ENCODE peak calls at places on chromosome 18, in seven cellular contexts. One of them, this sample, is unnamed.

GRCh38 chr18:23871410-23871809 is 143.1 kb upstream of the TTC39C start:
- DNase-seq in stimulated activated CD4-positive, alpha-beta T cell treated with anti-CD3 and anti-CD28 coated beads, TNF-alpha, amount 100 ng/mL, for 4 hours: no peak
- DNase-seq in stimulated activated CD8-positive, alpha-beta memory T cell treated with anti-CD3 and anti-CD28 coated beads, Interleukin-4, amount 100 ng/mL, for 1 hour: peak; percentile 54
- DNase-seq in EL: no peak
- DNase-seq in iris pigment epithelial cell: no peak
- DNase-seq in activated CD4-positive, alpha-beta T cell treated with anti-CD3 and anti-CD28 coated beads for 36 hours: peak; percentile 63
- DNase-seq in left ventricle myocardium inferior: peak; percentile 29
- DNase-seq in this sample: no peak

GRCh38 chr18:49016648-49017539 is 66.1 kb upstream of the SMAD7 start:
- DNase-seq in iris pigment epithelial cell: peak; percentile 81
- DNase-seq in left ventricle myocardium inferior: no peak
- DNase-seq in stimulated activated CD8-positive, alpha-beta memory T cell treated with anti-CD3 and anti-CD28 coated beads, Interleukin-4, amount 100 ng/mL, for 1 hour: no peak
- DNase-seq in activated CD4-positive, alpha-beta T cell treated with anti-CD3 and anti-CD28 coated beads for 36 hours: no peak
- DNase-seq in EL: peak; percentile 93
- DNase-seq in stimulated activated CD4-positive, alpha-beta T cell treated with anti-CD3 and anti-CD28 coated beads, TNF-alpha, amount 100 ng/mL, for 4 hours: no peak
- DNase-seq in this sample: peak; percentile 70

GRCh38 chr18:32139835-32140283 is 48.2 kb downstream of the RNF138 start:
- DNase-seq in activated CD4-positive, alpha-beta T cell treated with anti-CD3 and anti-CD28 coated beads for 36 hours: no peak
- DNase-seq in stimulated activated CD8-positive, alpha-beta memory T cell treated with anti-CD3 and anti-CD28 coated beads, Interleukin-4, amount 100 ng/mL, for 1 hour: no peak
- DNase-seq in EL: no peak
- DNase-seq in stimulated activated CD4-positive, alpha-beta T cell treated with anti-CD3 and anti-CD28 coated beads, TNF-alpha, amount 100 ng/mL, for 4 hours: no peak
- DNase-seq in iris pigment epithelial cell: no peak
- DNase-seq in left ventricle myocardium inferior: no peak
- DNase-seq in this sample: no peak

GRCh38 chr18:39661856-39662366 is 2096.3 kb upstream of the CELF4 start:
- DNase-seq in EL: no peak
- DNase-seq in stimulated activated CD4-positive, alpha-beta T cell treated with anti-CD3 and anti-CD28 coated beads, TNF-alpha, amount 100 ng/mL, for 4 hours: no peak
- DNase-seq in left ventricle myocardium inferior: no peak
- DNase-seq in iris pigment epithelial cell: no peak
- DNase-seq in stimulated activated CD8-positive, alpha-beta memory T cell treated with anti-CD3 and anti-CD28 coated beads, Interleukin-4, amount 100 ng/mL, for 1 hour: no peak
- DNase-seq in activated CD4-positive, alpha-beta T cell treated with anti-CD3 and anti-CD28 coated beads for 36 hours: no peak
- DNase-seq in this sample: no peak

GRCh38 chr18:70469916-70470315 is 181.1 kb downstream of the SOCS6 start:
- DNase-seq in activated CD4-positive, alpha-beta T cell treated with anti-CD3 and anti-CD28 coated beads for 36 hours: no peak
- DNase-seq in iris pigment epithelial cell: peak; percentile 12
- DNase-seq in EL: no peak
- DNase-seq in left ventricle myocardium inferior: no peak
- DNase-seq in stimulated activated CD8-positive, alpha-beta memory T cell treated with anti-CD3 and anti-CD28 coated beads, Interleukin-4, amount 100 ng/mL, for 1 hour: no peak
- DNase-seq in stimulated activated CD4-positive, alpha-beta T cell treated with anti-CD3 and anti-CD28 coated beads, TNF-alpha, amount 100 ng/mL, for 4 hours: no peak
- DNase-seq in this sample: no peak

GRCh38 chr18:26164571-26164970 is 30.9 kb downstream of the PSMA8 start:
- DNase-seq in left ventricle myocardium inferior: no peak
- DNase-seq in stimulated activated CD8-positive, alpha-beta memory T cell treated with anti-CD3 and anti-CD28 coated beads, Interleukin-4, amount 100 ng/mL, for 1 hour: no peak
- DNase-seq in stimulated activated CD4-positive, alpha-beta T cell treated with anti-CD3 and anti-CD28 coated beads, TNF-alpha, amount 100 ng/mL, for 4 hours: no peak
- DNase-seq in EL: no peak
- DNase-seq in iris pigment epithelial cell: no peak
- DNase-seq in activated CD4-positive, alpha-beta T cell treated with anti-CD3 and anti-CD28 coated beads for 36 hours: no peak
- DNase-seq in this sample: no peak

GRCh38 chr18:10290244-10291240 is 163.9 kb upstream of the APCDD1 start:
- DNase-seq in left ventricle myocardium inferior: no peak
- DNase-seq in stimulated activated CD8-positive, alpha-beta memory T cell treated with anti-CD3 and anti-CD28 coated beads, Interleukin-4, amount 100 ng/mL, for 1 hour: no peak
- DNase-seq in activated CD4-positive, alpha-beta T cell treated with anti-CD3 and anti-CD28 coated beads for 36 hours: no peak
- DNase-seq in iris pigment epithelial cell: no peak
- DNase-seq in EL: peak; percentile 8
- DNase-seq in stimulated activated CD4-positive, alpha-beta T cell treated with anti-CD3 and anti-CD28 coated beads, TNF-alpha, amount 100 ng/mL, for 4 hours: no peak
- DNase-seq in this sample: no peak

GRCh38 chr18:53997064-53997463 is 227.4 kb downstream of the MBD2 start:
- DNase-seq in activated CD4-positive, alpha-beta T cell treated with anti-CD3 and anti-CD28 coated beads for 36 hours: no peak
- DNase-seq in left ventricle myocardium inferior: no peak
- DNase-seq in iris pigment epithelial cell: no peak
- DNase-seq in EL: no peak
- DNase-seq in stimulated activated CD8-positive, alpha-beta memory T cell treated with anti-CD3 and anti-CD28 coated beads, Interleukin-4, amount 100 ng/mL, for 1 hour: no peak
- DNase-seq in stimulated activated CD4-positive, alpha-beta T cell treated with anti-CD3 and anti-CD28 coated beads, TNF-alpha, amount 100 ng/mL, for 4 hours: no peak
- DNase-seq in this sample: no peak

GRCh38 chr18:10131783-10132381 is 218.1 kb downstream of the VAPA start:
- DNase-seq in EL: no peak
- DNase-seq in activated CD4-positive, alpha-beta T cell treated with anti-CD3 and anti-CD28 coated beads for 36 hours: no peak
- DNase-seq in left ventricle myocardium inferior: no peak
- DNase-seq in stimulated activated CD4-positive, alpha-beta T cell treated with anti-CD3 and anti-CD28 coated beads, TNF-alpha, amount 100 ng/mL, for 4 hours: no peak
- DNase-seq in iris pigment epithelial cell: no peak
- DNase-seq in stimulated activated CD8-positive, alpha-beta memory T cell treated with anti-CD3 and anti-CD28 coated beads, Interleukin-4, amount 100 ng/mL, for 1 hour: no peak
- DNase-seq in this sample: peak; percentile 76

GRCh38 chr18:36485772-36486171 is 188.3 kb downstream of the FHOD3 start:
- DNase-seq in EL: no peak
- DNase-seq in stimulated activated CD8-positive, alpha-beta memory T cell treated with anti-CD3 and anti-CD28 coated beads, Interleukin-4, amount 100 ng/mL, for 1 hour: no peak
- DNase-seq in stimulated activated CD4-positive, alpha-beta T cell treated with anti-CD3 and anti-CD28 coated beads, TNF-alpha, amount 100 ng/mL, for 4 hours: no peak
- DNase-seq in iris pigment epithelial cell: no peak
- DNase-seq in activated CD4-positive, alpha-beta T cell treated with anti-CD3 and anti-CD28 coated beads for 36 hours: peak; percentile 7
- DNase-seq in left ventricle myocardium inferior: no peak
- DNase-seq in this sample: no peak

GRCh38 chr18:12256946-12257345 is 2.8 kb downstream of the CIDEA start:
- DNase-seq in EL: peak; percentile 49
- DNase-seq in stimulated activated CD4-positive, alpha-beta T cell treated with anti-CD3 and anti-CD28 coated beads, TNF-alpha, amount 100 ng/mL, for 4 hours: no peak
- DNase-seq in iris pigment epithelial cell: no peak
- DNase-seq in left ventricle myocardium inferior: no peak
- DNase-seq in activated CD4-positive, alpha-beta T cell treated with anti-CD3 and anti-CD28 coated beads for 36 hours: no peak
- DNase-seq in stimulated activated CD8-positive, alpha-beta memory T cell treated with anti-CD3 and anti-CD28 coated beads, Interleukin-4, amount 100 ng/mL, for 1 hour: no peak
- DNase-seq in this sample: no peak

GRCh38 chr18:76494181-76494540 is 881 bp downstream of the ZNF516 start:
- DNase-seq in EL: peak; percentile 53
- DNase-seq in stimulated activated CD4-positive, alpha-beta T cell treated with anti-CD3 and anti-CD28 coated beads, TNF-alpha, amount 100 ng/mL, for 4 hours: no peak
- DNase-seq in iris pigment epithelial cell: peak; percentile 51
- DNase-seq in left ventricle myocardium inferior: no peak
- DNase-seq in activated CD4-positive, alpha-beta T cell treated with anti-CD3 and anti-CD28 coated beads for 36 hours: peak; percentile 31
- DNase-seq in stimulated activated CD8-positive, alpha-beta memory T cell treated with anti-CD3 and anti-CD28 coated beads, Interleukin-4, amount 100 ng/mL, for 1 hour: no peak
- DNase-seq in this sample: no peak

GRCh38 chr18:22186484-22186971 is 17.1 kb downstream of the GATA6 start:
- DNase-seq in EL: peak; percentile 30
- DNase-seq in activated CD4-positive, alpha-beta T cell treated with anti-CD3 and anti-CD28 coated beads for 36 hours: no peak
- DNase-seq in iris pigment epithelial cell: no peak
- DNase-seq in stimulated activated CD8-positive, alpha-beta memory T cell treated with anti-CD3 and anti-CD28 coated beads, Interleukin-4, amount 100 ng/mL, for 1 hour: no peak
- DNase-seq in left ventricle myocardium inferior: no peak
- DNase-seq in stimulated activated CD4-positive, alpha-beta T cell treated with anti-CD3 and anti-CD28 coated beads, TNF-alpha, amount 100 ng/mL, for 4 hours: no peak
- DNase-seq in this sample: no peak

GRCh38 chr18:58189008-58189407 is 145.0 kb downstream of the NEDD4L start:
- DNase-seq in EL: no peak
- DNase-seq in stimulated activated CD4-positive, alpha-beta T cell treated with anti-CD3 and anti-CD28 coated beads, TNF-alpha, amount 100 ng/mL, for 4 hours: no peak
- DNase-seq in iris pigment epithelial cell: no peak
- DNase-seq in stimulated activated CD8-positive, alpha-beta memory T cell treated with anti-CD3 and anti-CD28 coated beads, Interleukin-4, amount 100 ng/mL, for 1 hour: no peak
- DNase-seq in left ventricle myocardium inferior: no peak
- DNase-seq in activated CD4-positive, alpha-beta T cell treated with anti-CD3 and anti-CD28 coated beads for 36 hours: no peak
- DNase-seq in this sample: no peak

GRCh38 chr18:58054041-58054733 is 10.2 kb downstream of the NEDD4L start:
- DNase-seq in stimulated activated CD8-positive, alpha-beta memory T cell treated with anti-CD3 and anti-CD28 coated beads, Interleukin-4, amount 100 ng/mL, for 1 hour: no peak
- DNase-seq in stimulated activated CD4-positive, alpha-beta T cell treated with anti-CD3 and anti-CD28 coated beads, TNF-alpha, amount 100 ng/mL, for 4 hours: no peak
- DNase-seq in EL: peak; percentile 62
- DNase-seq in iris pigment epithelial cell: peak; percentile 73
- DNase-seq in left ventricle myocardium inferior: no peak
- DNase-seq in activated CD4-positive, alpha-beta T cell treated with anti-CD3 and anti-CD28 coated beads for 36 hours: no peak
- DNase-seq in this sample: peak; percentile 70

GRCh38 chr18:23864620-23865019 is 149.9 kb upstream of the TTC39C start:
- DNase-seq in iris pigment epithelial cell: no peak
- DNase-seq in left ventricle myocardium inferior: no peak
- DNase-seq in EL: no peak
- DNase-seq in stimulated activated CD4-positive, alpha-beta T cell treated with anti-CD3 and anti-CD28 coated beads, TNF-alpha, amount 100 ng/mL, for 4 hours: no peak
- DNase-seq in activated CD4-positive, alpha-beta T cell treated with anti-CD3 and anti-CD28 coated beads for 36 hours: peak; percentile 46
- DNase-seq in stimulated activated CD8-positive, alpha-beta memory T cell treated with anti-CD3 and anti-CD28 coated beads, Interleukin-4, amount 100 ng/mL, for 1 hour: peak; percentile 15
- DNase-seq in this sample: no peak